ENCODE peak calls at places on chromosomes 13 and 19, in nine cellular contexts. A, U, S, P, Q, C, K, B and F are unnamed samples.

GRCh38 chr13:35163674-35164073 is 221.6 kb downstream of the NBEA start:
- DNase-seq in Q (no peak), B (no peak), U (no peak), S (no peak), K (no peak), A (no peak), P (no peak), C (no peak), F (no peak)

GRCh38 chr19:55383789-55384575 is at the start of gene TMEM238:
- DNase-seq in A (no peak), U (peak; percentile 65), S (peak; percentile 55), B (peak; percentile 72), C (peak; percentile 82), Q (no peak), K (peak; percentile 84), P (no peak), F (peak; percentile 82)

GRCh38 chr19:17220207-17220758 is 5.1 kb downstream of the USE1 start:
- DNase-seq in U (peak; percentile 32), P (no peak), B (no peak), C (peak; percentile 53), Q (no peak), A (no peak), S (peak; percentile 59), K (peak; percentile 52), F (no peak)

GRCh38 chr13:30421093-30422055 is 919 bp upstream of the UBE2L5 start:
- DNase-seq in U (peak; percentile 86), Q (no peak), C (peak; percentile 80), S (peak; percentile 68), K (peak; percentile 82), B (peak; percentile 78), P (peak; percentile 93), A (peak; percentile 78), F (peak; percentile 82)

GRCh38 chr13:98480915-98481510 is 95.9 kb downstream of the STK24 start:
- DNase-seq in U (no peak), A (no peak), C (no peak), B (no peak), Q (no peak), S (peak; percentile 73), P (peak; percentile 57), K (peak; percentile 46), F (no peak)

GRCh38 chr13:99949657-99950413 is 21.7 kb downstream of the ZIC5 start:
- DNase-seq in A (no peak), S (no peak), C (no peak), K (no peak), Q (no peak), B (no peak), U (no peak), P (no peak), F (no peak)

GRCh38 chr13:98105929-98106336 is 37.0 kb upstream of the FARP1 start:
- DNase-seq in S (peak; percentile 24), A (no peak), C (no peak), B (no peak), Q (peak; percentile 90), K (no peak), U (no peak), P (no peak), F (no peak)

GRCh38 chr13:46041335-46041934 is 11.1 kb downstream of the ZC3H13 start:
- DNase-seq in K (no peak), P (no peak), B (no peak), C (no peak), Q (no peak), A (no peak), S (no peak), U (no peak), F (no peak)

GRCh38 chr13:112855859-112856258 is 113.2 kb upstream of the MCF2L start:
- DNase-seq in P (no peak), S (no peak), K (no peak), C (no peak), B (no peak), U (no peak), A (no peak), Q (no peak), F (no peak)

GRCh38 chr13:112859128-112859816 is 109.7 kb upstream of the MCF2L start:
- DNase-seq in U (no peak), C (no peak), A (no peak), B (no peak), P (no peak), K (no peak), Q (no peak), S (no peak), F (no peak)

GRCh38 chr13:112857914-112858490 is 111.0 kb upstream of the MCF2L start:
- DNase-seq in U (no peak), B (no peak), Q (no peak), C (no peak), K (no peak), P (peak; percentile 52), A (no peak), S (no peak), F (no peak)

GRCh38 chr13:112861876-112862615 is 107.0 kb upstream of the MCF2L start:
- DNase-seq in B (no peak), S (no peak), U (no peak), A (no peak), Q (no peak), K (no peak), C (no peak), P (peak; percentile 33), F (peak; percentile 10)

GRCh38 chr13:112859817-112860190 is 109.2 kb upstream of the MCF2L start:
- DNase-seq in S (no peak), B (no peak), Q (no peak), C (no peak), P (no peak), K (no peak), U (no peak), A (peak; percentile 65), F (no peak)
- TF ChIP-seq EP300 in S (no peak), B (no peak), Q (no peak), C (no peak), P (no peak), K (no peak), U (no peak), A (no peak), F (no peak)

DNA sequence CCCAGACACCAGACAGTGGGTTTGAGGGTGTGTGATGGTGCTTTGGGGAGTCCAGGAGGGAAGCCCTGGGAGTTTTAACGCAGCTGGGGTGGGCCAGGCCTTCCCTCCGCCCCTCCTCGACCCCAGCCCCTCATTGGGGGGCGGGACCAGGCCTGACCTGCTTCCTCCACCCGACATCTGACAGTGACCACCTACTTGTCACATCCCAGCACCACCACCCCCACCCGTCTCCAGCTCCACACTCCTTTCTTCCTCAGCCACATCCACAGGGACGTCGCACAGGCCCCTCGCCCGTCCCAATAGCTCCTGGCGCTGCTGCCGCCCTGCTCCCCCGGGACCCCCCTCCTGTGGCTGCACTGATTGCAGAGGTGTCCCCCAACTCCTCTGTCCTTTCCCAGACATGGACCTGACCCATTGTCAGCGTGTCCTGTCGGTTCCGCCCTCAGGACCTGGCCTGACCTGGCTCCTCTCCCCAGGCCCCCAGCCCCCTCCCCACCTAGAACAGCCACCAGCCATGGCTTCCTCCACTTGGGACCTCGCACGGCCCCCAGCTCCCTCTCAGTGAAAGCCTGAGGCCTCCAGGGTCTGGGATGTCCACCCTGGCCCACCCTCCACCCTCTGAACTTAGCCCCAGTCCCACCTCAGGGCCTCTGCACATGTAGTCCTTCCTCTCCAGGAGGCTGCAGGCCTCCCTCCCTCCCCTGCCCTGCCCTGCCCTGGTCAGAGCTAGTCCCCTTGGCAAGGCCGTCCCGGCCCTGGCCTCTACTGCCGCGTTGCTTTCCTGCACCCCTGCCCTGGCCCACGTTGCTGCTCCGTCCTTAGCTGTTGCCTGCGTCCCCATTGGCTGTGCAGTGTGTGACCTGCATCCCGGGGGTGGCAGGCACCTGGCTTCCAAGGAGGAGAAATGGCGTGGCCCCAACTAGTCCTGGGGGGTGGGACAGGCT is 30.4 kb downstream of the COMP start:
- DNase-seq in C (no peak), B (no peak), Q (no peak), U (no peak), K (no peak), A (no peak), S (no peak), P (no peak), F (no peak)
- TF ChIP-seq POLR2A in C (no peak), B (no peak), Q (no peak), U (no peak), K (no peak), A (no peak), S (no peak), P (no peak), F (no peak)

GRCh38 chr19:2170219-2170618 is 6.5 kb downstream of the DOT1L start:
- DNase-seq in A (no peak), K (no peak), S (no peak), C (no peak), B (no peak), Q (no peak), P (no peak), U (no peak), F (no peak)

GRCh38 chr19:2170987-2171348 is 7.2 kb downstream of the DOT1L start:
- DNase-seq in S (no peak), Q (no peak), U (no peak), P (no peak), K (no peak), A (no peak), C (no peak), B (no peak), F (no peak)

GRCh38 chr19:2173388-2173787 is 9.7 kb downstream of the DOT1L start:
- DNase-seq in K (no peak), Q (no peak), S (no peak), A (no peak), P (no peak), B (no peak), U (no peak), C (no peak), F (no peak)

GRCh38 chr19:2173841-2174577 is 10.3 kb downstream of the DOT1L start:
- DNase-seq in C (no peak), K (no peak), A (no peak), S (no peak), B (no peak), P (no peak), U (no peak), Q (peak; percentile 52), F (no peak)

DNA sequence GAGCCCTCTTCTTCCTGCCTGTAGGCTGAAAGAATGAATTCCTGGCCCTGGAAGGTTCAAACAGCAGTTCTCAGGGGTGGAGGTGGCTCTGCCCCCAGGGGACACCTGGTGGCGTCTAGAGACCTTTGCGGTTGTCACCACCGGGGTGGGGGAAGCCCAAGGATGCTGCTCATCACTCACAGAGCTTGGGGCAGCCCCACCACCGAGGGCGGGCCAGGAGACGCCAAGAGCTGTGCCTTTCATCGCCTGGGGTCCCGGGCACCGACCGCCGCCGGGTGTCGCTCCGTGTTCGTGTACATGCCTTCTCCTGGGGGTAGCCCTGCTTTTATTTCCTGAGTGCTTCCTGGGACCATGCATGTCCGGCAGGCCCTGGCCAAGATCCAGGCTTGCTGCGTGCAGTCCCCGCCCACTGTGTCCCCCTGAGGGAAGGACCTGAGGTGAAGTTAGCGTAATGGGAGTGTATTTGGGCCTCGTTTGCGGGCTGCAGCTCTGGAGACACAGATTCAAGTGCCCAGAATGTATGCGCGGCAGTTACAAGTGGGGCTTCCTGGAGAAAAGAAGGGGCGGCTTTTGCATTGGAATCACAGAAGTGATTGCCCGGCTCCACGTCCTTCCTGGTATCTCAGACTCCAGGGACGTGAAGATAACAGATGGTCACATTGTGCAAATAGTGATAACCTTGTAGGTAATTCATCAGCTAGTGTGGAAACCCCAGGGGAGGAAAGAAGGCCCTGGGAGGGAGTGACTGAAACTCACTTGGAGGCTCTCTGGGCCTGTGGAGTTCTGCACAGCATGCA is 7.8 kb downstream of the DOT1L start:
- DNase-seq in C (no peak), K (peak; percentile 62), B (peak; percentile 63), U (no peak), A (no peak), S (peak; percentile 48), Q (peak; percentile 76), P (no peak), F (peak; percentile 39)
- TF ChIP-seq CTCF in C (no peak), K (no peak), B (peak; percentile 15), U (no peak), A (no peak), S (peak; percentile 36), Q (peak; percentile 90), P (no peak), F (no peak)

GRCh38 chr13:59371229-59371628 is 792.5 kb downstream of the DIAPH3 start:
- DNase-seq in U (no peak), P (no peak), Q (no peak), A (no peak), B (no peak), S (no peak), C (no peak), K (no peak), F (no peak)

GRCh38 chr13:59373341-59373740 is 790.4 kb downstream of the DIAPH3 start:
- DNase-seq in A (no peak), P (no peak), Q (no peak), B (no peak), K (no peak), U (no peak), C (no peak), S (no peak), F (no peak)

GRCh38 chr13:59374720-59375119 is 789.0 kb downstream of the DIAPH3 start:
- DNase-seq in C (no peak), S (no peak), A (no peak), U (no peak), K (no peak), B (no peak), Q (no peak), P (no peak), F (no peak)
- TF ChIP-seq EP300 in C (no peak), S (no peak), A (no peak), U (no peak), K (no peak), B (no peak), Q (no peak), P (no peak), F (no peak)